ENCODE peak calls at places on chromosome 12, in seven cellular contexts. S, Q, I, P, W, Y and O are unnamed samples.

GRCh38 chr12:1779783-1780182 is 40.6 kb upstream of the LRTM2 start:
- DNase-seq in I (no peak), W (no peak), Q (no peak), S (no peak), Y (no peak), P (no peak), O (peak; percentile 33)

GRCh38 chr12:47356129-47356622 is 276.4 kb upstream of the AMIGO2 start:
- DNase-seq in W (no peak), I (no peak), Q (no peak), S (no peak), Y (peak; percentile 43), P (no peak), O (no peak)

GRCh38 chr12:40107803-40108620 is 2.1 kb upstream of the SLC2A13 start:
- DNase-seq in I (no peak), W (no peak), Q (peak; percentile 17), P (no peak), Y (peak; percentile 66), S (no peak), O (peak; percentile 28)

GRCh38 chr12:8989425-8989824 is at the start of gene KLRG1:
- DNase-seq in P (no peak), W (no peak), S (no peak), Y (no peak), I (no peak), Q (no peak), O (no peak)

GRCh38 chr12:42790761-42791151 is 201.2 kb upstream of the PRICKLE1 start:
- DNase-seq in I (peak; percentile 56), Q (no peak), S (peak; percentile 56), Y (no peak), W (no peak), P (peak; percentile 88), O (peak; percentile 52)

GRCh38 chr12:71014180-71014785 is 93.7 kb upstream of the PTPRR start:
- DNase-seq in W (no peak), Y (no peak), Q (no peak), S (peak; percentile 24), I (no peak), P (peak; percentile 47), O (peak; percentile 32)

GRCh38 chr12:77377116-77377515 is 311.7 kb upstream of the E2F7 start:
- DNase-seq in I (no peak), P (peak; percentile 10), S (no peak), W (no peak), Q (no peak), Y (no peak), O (peak; percentile 19)

GRCh38 chr12:131041216-131041967 is 87.7 kb downstream of the ADGRD1 start:
- DNase-seq in W (no peak), Q (no peak), P (no peak), Y (no peak), S (no peak), I (no peak), O (no peak)

GRCh38 chr12:100267603-100268281 is 765 bp downstream of the SCYL2 start:
- DNase-seq in S (no peak), Y (peak; percentile 34), P (peak; percentile 40), Q (no peak), W (no peak), I (no peak), O (peak; percentile 42)

GRCh38 chr12:52655720-52656124 is 3.7 kb upstream of the KRT2 start:
- DNase-seq in S (peak; percentile 20), Y (no peak), I (no peak), P (no peak), Q (no peak), W (no peak), O (peak; percentile 51)